ENCODE peak calls at places on chromosomes 3 and 15, in six cellular contexts. L is foreskin fibroblast, P is amniotic epithelial cell, A is ELR, D is heart right ventricle, V is brain microvascular endothelial cell. T is an unnamed sample.

GRCh38 chr15:64619880-64620839 is 155.2 kb downstream of the RBPMS2 start:
- DNase-seq in P (peak; percentile 70), D (no peak), L (peak; percentile 79), A (peak; percentile 52), V (peak; percentile 54), T (no peak)

GRCh38 chr15:66698318-66698961 is 3.6 kb upstream of the SMAD6 start:
- DNase-seq in V (peak; percentile 62), L (peak; percentile 89), D (peak; percentile 77), A (peak; percentile 79), P (peak; percentile 56), T (no peak)

GRCh38 chr3:187743195-187744141 is 1.8 kb downstream of the BCL6 start:
- DNase-seq in P (peak; percentile 54), A (peak; percentile 66), D (peak; percentile 73), V (peak; percentile 41), L (peak; percentile 77), T (no peak)

GRCh38 chr3:170037463-170038433 is at the start of gene GPR160:
- DNase-seq in P (no peak), A (peak; percentile 51), V (peak; percentile 31), D (peak; percentile 57), L (peak; percentile 62), T (no peak)

GRCh38 chr3:162370136-162370535 is 873.5 kb downstream of the OTOL1 start:
- DNase-seq in L (no peak), V (no peak), P (no peak), A (no peak), D (peak; percentile 7), T (no peak)

GRCh38 chr15:89101302-89102191 is 13.3 kb downstream of the ABHD2 start:
- DNase-seq in A (peak; percentile 97), P (peak; percentile 97), V (peak; percentile 96), L (peak; percentile 96), D (peak; percentile 82), T (peak; percentile 87)

GRCh38 chr3:142925140-142925539 is 36.3 kb upstream of the PCOLCE2 start:
- DNase-seq in D (no peak), L (no peak), A (no peak), P (no peak), V (no peak), T (no peak)

GRCh38 chr3:64685331-64685799 is 2.4 kb downstream of the ADAMTS9 start:
- DNase-seq in D (peak; percentile 75), V (no peak), A (no peak), L (peak; percentile 67), P (no peak), T (no peak)

GRCh38 chr3:95905182-95905581 is 909.2 kb upstream of the EPHA6 start:
- DNase-seq in V (no peak), D (no peak), L (no peak), P (no peak), A (no peak), T (no peak)

GRCh38 chr15:71115567-71116351 is 488 bp downstream of the THSD4 start:
- DNase-seq in D (peak; percentile 24), P (peak; percentile 43), L (peak; percentile 71), V (peak; percentile 41), A (peak; percentile 70), T (no peak)

GRCh38 chr15:80638553-80639167 is 56.5 kb upstream of the ABHD17C start:
- DNase-seq in D (no peak), V (no peak), A (no peak), P (peak; percentile 42), L (no peak), T (no peak)

GRCh38 chr3:179069762-179070390 is 1.7 kb downstream of the ZMAT3 start:
- DNase-seq in V (no peak), P (peak; percentile 25), D (no peak), A (peak; percentile 13), L (peak; percentile 51), T (peak; percentile 23)

GRCh38 chr15:90402230-90402629 is 14.2 kb downstream of the IQGAP1 start:
- DNase-seq in L (peak; percentile 91), V (peak; percentile 64), P (peak; percentile 84), D (no peak), A (peak; percentile 84), T (peak; percentile 78)

GRCh38 chr3:126259411-126260391 is 79.3 kb upstream of the ALDH1L1 start:
- DNase-seq in P (peak; percentile 34), V (peak; percentile 37), L (peak; percentile 61), A (peak; percentile 45), D (peak; percentile 51), T (no peak)

GRCh38 chr15:101198820-101199219 is 53.0 kb downstream of the CHSY1 start:
- DNase-seq in V (no peak), D (no peak), L (peak; percentile 59), A (peak; percentile 20), P (no peak), T (no peak)

GRCh38 chr3:31981206-31982181 is at the start of the genes OSBPL10 and ZNF860:
- DNase-seq in A (peak; percentile 92), V (peak; percentile 87), L (peak; percentile 98), D (peak; percentile 95), P (peak; percentile 92), T (no peak)

GRCh38 chr15:52334491-52335160 is 39.0 kb upstream of the MYO5C start:
- DNase-seq in P (peak; percentile 18), V (peak; percentile 9), A (peak; percentile 56), D (no peak), L (peak; percentile 26), T (peak; percentile 42)

GRCh38 chr15:26102365-26102764 is 239.2 kb upstream of the ATP10A start:
- DNase-seq in L (no peak), V (no peak), P (no peak), D (no peak), A (no peak), T (no peak)

T was measured in GM04503.